ENCODE peak calls at places on chromosomes 4 and X, in eight cellular contexts. One of them, this sample, is unnamed. For H3K27me3 and H3K36me3, the result is how much of the 10 kb centered on the place peaks cover.

GRCh38 chr4:55184600-55185523 is 59.5 kb upstream of the KDR start:
- DNase-seq in psoas muscle: peak
- DNase-seq in CD8-positive, alpha-beta memory T cell: no peak
- DNase-seq in K562: peak
- DNase-seq in ovary: no peak
- DNase-seq in pancreas: no peak
- DNase-seq in endodermal cell: peak
- DNase-seq in left ventricle myocardium inferior: peak
- DNase-seq in this sample: peak

GRCh38 chr4:150321113-150321512 is 242.9 kb downstream of the DCLK2 start:
- DNase-seq in psoas muscle: no peak
- DNase-seq in CD8-positive, alpha-beta memory T cell: no peak
- DNase-seq in K562: peak
- DNase-seq in ovary: no peak
- DNase-seq in pancreas: no peak
- DNase-seq in endodermal cell: peak
- DNase-seq in left ventricle myocardium inferior: no peak
- DNase-seq in this sample: no peak

GRCh38 chr4:85994576-85994975 is 365.3 kb downstream of the MAPK10 start:
- DNase-seq in psoas muscle: no peak
- DNase-seq in CD8-positive, alpha-beta memory T cell: no peak
- DNase-seq in K562: no peak
- DNase-seq in ovary: no peak
- DNase-seq in pancreas: no peak
- DNase-seq in endodermal cell: no peak
- DNase-seq in left ventricle myocardium inferior: no peak
- DNase-seq in this sample: no peak

GRCh38 chr4:43148481-43148880 is 256.0 kb downstream of the GRXCR1 start:
- DNase-seq in psoas muscle: no peak
- DNase-seq in CD8-positive, alpha-beta memory T cell: no peak
- DNase-seq in K562: no peak
- DNase-seq in ovary: no peak
- DNase-seq in pancreas: no peak
- DNase-seq in endodermal cell: no peak
- DNase-seq in left ventricle myocardium inferior: no peak
- DNase-seq in this sample: no peak

GRCh38 chr4:99507762-99508161 is 3.1 kb upstream of the C4orf17 start:
- DNase-seq in psoas muscle: no peak
- DNase-seq in CD8-positive, alpha-beta memory T cell: no peak
- DNase-seq in K562: no peak
- DNase-seq in ovary: no peak
- DNase-seq in pancreas: no peak
- DNase-seq in endodermal cell: no peak
- DNase-seq in left ventricle myocardium inferior: no peak
- DNase-seq in this sample: no peak

GRCh38 chr4:137967480-137968190 is 274.5 kb downstream of the SLC7A11 start:
- DNase-seq in psoas muscle: no peak
- DNase-seq in CD8-positive, alpha-beta memory T cell: no peak
- DNase-seq in K562: peak
- DNase-seq in ovary: no peak
- DNase-seq in pancreas: no peak
- DNase-seq in endodermal cell: no peak
- DNase-seq in left ventricle myocardium inferior: no peak
- DNase-seq in this sample: no peak

GRCh38 chr4:125315571-125316390 is 1.0 kb downstream of the FAT4 start:
- DNase-seq in psoas muscle: peak
- DNase-seq in CD8-positive, alpha-beta memory T cell: no peak
- DNase-seq in K562: no peak
- DNase-seq in ovary: peak
- DNase-seq in pancreas: peak
- DNase-seq in endodermal cell: peak
- DNase-seq in left ventricle myocardium inferior: peak
- DNase-seq in this sample: peak

GRCh38 chr4:137677851-137678250 is 145.6 kb upstream of the PCDH18 start:
- DNase-seq in psoas muscle: no peak
- DNase-seq in CD8-positive, alpha-beta memory T cell: no peak
- DNase-seq in K562: no peak
- DNase-seq in ovary: no peak
- DNase-seq in pancreas: no peak
- DNase-seq in endodermal cell: no peak
- DNase-seq in left ventricle myocardium inferior: no peak
- DNase-seq in this sample: no peak

GRCh38 chr4:68489338-68489737 is 42.1 kb downstream of the TMPRSS11E start:
- DNase-seq in psoas muscle: no peak
- DNase-seq in CD8-positive, alpha-beta memory T cell: no peak
- DNase-seq in K562: no peak
- DNase-seq in ovary: no peak
- DNase-seq in pancreas: no peak
- DNase-seq in endodermal cell: no peak
- DNase-seq in left ventricle myocardium inferior: no peak
- DNase-seq in this sample: no peak

GRCh38 chr4:173074501-173074946 is 94.1 kb upstream of the GALNT7 start:
- DNase-seq in psoas muscle: no peak
- DNase-seq in CD8-positive, alpha-beta memory T cell: no peak
- DNase-seq in K562: no peak
- DNase-seq in ovary: no peak
- DNase-seq in pancreas: no peak
- DNase-seq in endodermal cell: peak
- DNase-seq in left ventricle myocardium inferior: no peak
- DNase-seq in this sample: peak

GRCh38 chr4:38675167-38676121 is 11.4 kb downstream of the KLF3 start:
- DNase-seq in psoas muscle: peak
- DNase-seq in CD8-positive, alpha-beta memory T cell: peak
- DNase-seq in K562: peak
- DNase-seq in ovary: peak
- DNase-seq in pancreas: peak
- DNase-seq in endodermal cell: peak
- DNase-seq in left ventricle myocardium inferior: peak
- DNase-seq in this sample: peak

GRCh38 chr4:25457053-25457715 is 80.1 kb downstream of the ANAPC4 start:
- DNase-seq in psoas muscle: no peak
- DNase-seq in CD8-positive, alpha-beta memory T cell: no peak
- DNase-seq in K562: no peak
- DNase-seq in ovary: no peak
- DNase-seq in pancreas: no peak
- DNase-seq in endodermal cell: no peak
- DNase-seq in left ventricle myocardium inferior: no peak
- DNase-seq in this sample: no peak

GRCh38 chr4:184424993-184425758 is 49.2 kb downstream of the IRF2 start:
- DNase-seq in psoas muscle: peak
- DNase-seq in CD8-positive, alpha-beta memory T cell: no peak
- DNase-seq in K562: no peak
- DNase-seq in ovary: no peak
- DNase-seq in pancreas: no peak
- DNase-seq in endodermal cell: no peak
- DNase-seq in left ventricle myocardium inferior: peak
- DNase-seq in this sample: no peak

GRCh38 chr4:167854881-167855280 is 237.5 kb upstream of the ANXA10 start:
- DNase-seq in psoas muscle: no peak
- DNase-seq in CD8-positive, alpha-beta memory T cell: no peak
- DNase-seq in K562: no peak
- DNase-seq in ovary: no peak
- DNase-seq in pancreas: no peak
- DNase-seq in endodermal cell: no peak
- DNase-seq in left ventricle myocardium inferior: no peak
- DNase-seq in this sample: no peak

GRCh38 chr4:101981756-101982155 is 191.2 kb downstream of the BANK1 start:
- DNase-seq in psoas muscle: no peak
- DNase-seq in CD8-positive, alpha-beta memory T cell: no peak
- DNase-seq in K562: no peak
- DNase-seq in ovary: no peak
- DNase-seq in pancreas: no peak
- DNase-seq in endodermal cell: peak
- DNase-seq in left ventricle myocardium inferior: no peak
- DNase-seq in this sample: peak

GRCh38 chr4:154622598-154622997 is 10.1 kb upstream of the FGG start:
- DNase-seq in psoas muscle: no peak
- DNase-seq in CD8-positive, alpha-beta memory T cell: no peak
- DNase-seq in K562: peak
- DNase-seq in ovary: no peak
- DNase-seq in pancreas: no peak
- DNase-seq in endodermal cell: no peak
- DNase-seq in left ventricle myocardium inferior: no peak
- DNase-seq in this sample: peak

GRCh38 chrX:7603387-7603786 is 239.6 kb upstream of the VCX start:
- DNase-seq in psoas muscle: no peak
- DNase-seq in CD8-positive, alpha-beta memory T cell: no peak
- DNase-seq in K562: no peak
- DNase-seq in ovary: no peak
- DNase-seq in pancreas: no peak
- DNase-seq in endodermal cell: no peak
- DNase-seq in left ventricle myocardium inferior: no peak
- DNase-seq in this sample: no peak

GRCh38 chrX:108399427-108400165 is 38.6 kb downstream of the COL4A6 start:
- DNase-seq in psoas muscle: no peak
- DNase-seq in CD8-positive, alpha-beta memory T cell: no peak
- DNase-seq in K562: no peak
- DNase-seq in ovary: no peak
- DNase-seq in pancreas: no peak
- DNase-seq in endodermal cell: no peak
- DNase-seq in left ventricle myocardium inferior: no peak
- DNase-seq in this sample: no peak

GRCh38 chr4:17094209-17094608 is 195.8 kb upstream of the LDB2 start:
- DNase-seq in psoas muscle: no peak
- DNase-seq in CD8-positive, alpha-beta memory T cell: no peak
- DNase-seq in K562: no peak
- DNase-seq in ovary: no peak
- DNase-seq in pancreas: no peak
- DNase-seq in endodermal cell: no peak
- DNase-seq in left ventricle myocardium inferior: no peak
- DNase-seq in this sample: no peak

GRCh38 chr4:24664956-24665355 is 80.6 kb upstream of the DHX15 start:
- DNase-seq in psoas muscle: no peak
- DNase-seq in CD8-positive, alpha-beta memory T cell: no peak
- DNase-seq in K562: no peak
- DNase-seq in ovary: no peak
- DNase-seq in pancreas: no peak
- DNase-seq in endodermal cell: peak
- DNase-seq in left ventricle myocardium inferior: no peak
- DNase-seq in this sample: no peak

GRCh38 chrX:154819771-154820341 is 14.6 kb upstream of the MPP1 start:
- DNase-seq in psoas muscle: no peak
- DNase-seq in CD8-positive, alpha-beta memory T cell: no peak
- DNase-seq in K562: peak
- DNase-seq in ovary: no peak
- DNase-seq in pancreas: no peak
- DNase-seq in endodermal cell: no peak
- DNase-seq in left ventricle myocardium inferior: no peak
- DNase-seq in this sample: no peak

GRCh38 chrX:124938715-124939114 is 381.0 kb upstream of the TEX13C start:
- DNase-seq in psoas muscle: no peak
- DNase-seq in CD8-positive, alpha-beta memory T cell: no peak
- DNase-seq in K562: no peak
- DNase-seq in ovary: no peak
- DNase-seq in pancreas: no peak
- DNase-seq in endodermal cell: no peak
- DNase-seq in left ventricle myocardium inferior: no peak
- DNase-seq in this sample: no peak

GRCh38 chr4:5019274-5019673 is at the start of gene CYTL1:
- DNase-seq in psoas muscle: no peak
- DNase-seq in CD8-positive, alpha-beta memory T cell: no peak
- DNase-seq in K562: no peak
- DNase-seq in ovary: no peak
- DNase-seq in pancreas: no peak
- DNase-seq in endodermal cell: peak
- DNase-seq in left ventricle myocardium inferior: no peak
- DNase-seq in this sample: no peak

GRCh38 chr4:144655491-144655890 is 9.5 kb downstream of the HHIP start:
- DNase-seq in psoas muscle: no peak
- DNase-seq in CD8-positive, alpha-beta memory T cell: no peak
- DNase-seq in K562: no peak
- DNase-seq in ovary: no peak
- DNase-seq in pancreas: no peak
- DNase-seq in endodermal cell: no peak
- DNase-seq in left ventricle myocardium inferior: no peak
- DNase-seq in this sample: no peak

GRCh38 chrX:129495941-129496340 is 27.3 kb downstream of the SMARCA1 start:
- DNase-seq in psoas muscle: no peak
- DNase-seq in CD8-positive, alpha-beta memory T cell: no peak
- DNase-seq in K562: no peak
- DNase-seq in ovary: no peak
- DNase-seq in pancreas: no peak
- DNase-seq in endodermal cell: no peak
- DNase-seq in left ventricle myocardium inferior: no peak
- DNase-seq in this sample: no peak

DNA sequence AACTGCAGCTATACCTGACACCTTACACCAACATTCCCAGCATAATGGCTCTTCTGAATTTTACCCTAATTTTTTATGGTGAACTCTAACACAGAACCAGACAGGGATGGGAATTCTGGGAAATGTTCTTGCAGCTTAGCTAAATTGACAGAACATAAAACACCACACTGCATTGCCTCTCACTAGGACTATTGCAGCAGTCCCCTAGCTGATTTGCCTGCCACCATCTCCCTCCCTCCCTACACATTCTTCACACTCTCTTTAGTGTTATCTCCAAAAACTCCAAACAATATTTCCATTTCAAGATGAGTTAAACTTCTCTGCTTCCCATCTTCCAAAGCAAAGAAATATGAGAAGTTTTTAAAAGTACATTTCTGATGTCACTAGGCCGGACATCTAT is 733.9 kb upstream of the INTU start:
- DNase-seq in psoas muscle: no peak
- DNase-seq in CD8-positive, alpha-beta memory T cell: no peak
- DNase-seq in K562: no peak
- DNase-seq in ovary: no peak
- DNase-seq in pancreas: no peak
- DNase-seq in endodermal cell: no peak
- DNase-seq in left ventricle myocardium inferior: no peak
- DNase-seq in this sample: no peak
- H3K27ac ChIP-seq in psoas muscle: no peak
- H3K27ac ChIP-seq in CD8-positive, alpha-beta memory T cell: no peak
- H3K27ac ChIP-seq in K562: no peak
- H3K27ac ChIP-seq in ovary: no peak
- H3K27ac ChIP-seq in pancreas: no peak
- H3K27ac ChIP-seq in endodermal cell: no peak
- H3K27ac ChIP-seq in left ventricle myocardium inferior: peak
- H3K27ac ChIP-seq in this sample: no peak

GRCh38 chrX:31258163-31258562 is 186.3 kb upstream of the FTHL17 start:
- DNase-seq in psoas muscle: no peak
- DNase-seq in CD8-positive, alpha-beta memory T cell: no peak
- DNase-seq in K562: no peak
- DNase-seq in ovary: no peak
- DNase-seq in pancreas: no peak
- DNase-seq in endodermal cell: no peak
- DNase-seq in left ventricle myocardium inferior: no peak
- DNase-seq in this sample: no peak
- H3K27me3 ChIP-seq in psoas muscle: under half
- H3K27me3 ChIP-seq in CD8-positive, alpha-beta memory T cell: under half
- H3K27me3 ChIP-seq in K562: under half
- H3K27me3 ChIP-seq in ovary: under half
- H3K27me3 ChIP-seq in pancreas: under half
- H3K27me3 ChIP-seq in endodermal cell: under half
- H3K27me3 ChIP-seq in left ventricle myocardium inferior: under half
- H3K27me3 ChIP-seq in this sample: under half

GRCh38 chr4:168928875-168929274 is 81.2 kb downstream of the CBR4 start:
- DNase-seq in psoas muscle: no peak
- DNase-seq in CD8-positive, alpha-beta memory T cell: no peak
- DNase-seq in K562: no peak
- DNase-seq in ovary: no peak
- DNase-seq in pancreas: no peak
- DNase-seq in endodermal cell: no peak
- DNase-seq in left ventricle myocardium inferior: no peak
- DNase-seq in this sample: no peak
- H3K36me3 ChIP-seq in psoas muscle: under half
- H3K36me3 ChIP-seq in CD8-positive, alpha-beta memory T cell: under half
- H3K36me3 ChIP-seq in K562: under half
- H3K36me3 ChIP-seq in ovary: under half
- H3K36me3 ChIP-seq in pancreas: under half
- H3K36me3 ChIP-seq in endodermal cell: half or more
- H3K36me3 ChIP-seq in left ventricle myocardium inferior: half or more
- H3K36me3 ChIP-seq in this sample: under half

GRCh38 chr4:121785479-121785878 is 15.6 kb upstream of the EXOSC9 start:
- DNase-seq in psoas muscle: no peak
- DNase-seq in CD8-positive, alpha-beta memory T cell: no peak
- DNase-seq in K562: no peak
- DNase-seq in ovary: no peak
- DNase-seq in pancreas: no peak
- DNase-seq in endodermal cell: no peak
- DNase-seq in left ventricle myocardium inferior: no peak
- DNase-seq in this sample: no peak
- H3K27ac ChIP-seq in psoas muscle: no peak
- H3K27ac ChIP-seq in CD8-positive, alpha-beta memory T cell: no peak
- H3K27ac ChIP-seq in K562: no peak
- H3K27ac ChIP-seq in ovary: no peak
- H3K27ac ChIP-seq in pancreas: no peak
- H3K27ac ChIP-seq in endodermal cell: no peak
- H3K27ac ChIP-seq in left ventricle myocardium inferior: peak
- H3K27ac ChIP-seq in this sample: no peak

This sample was measured in hepatocyte.